ENCODE peak calls at places on chromosome 19, in five cellular contexts. K is thyroid gland, N is heart left ventricle, I is tibial artery, G is GM03348. U is an unnamed sample.

GRCh38 chr19:2609389-2610116 is 92.9 kb downstream of the GNG7 start:
- DNase-seq in K (no peak), N (peak; percentile 28), G (no peak), I (peak; percentile 17), U (peak; percentile 1)

GRCh38 chr19:32622002-32622401 is 41.0 kb downstream of the PDCD5 start:
- DNase-seq in K (no peak), N (no peak), G (no peak), I (no peak), U (no peak)

GRCh38 chr19:45234089-45234869 is 10.9 kb downstream of the EXOC3L2 start:
- DNase-seq in N (no peak), G (no peak), I (no peak), K (no peak), U (no peak)

GRCh38 chr19:58395979-58396627 is 647 bp downstream of the RNF225 start:
- DNase-seq in N (no peak), K (peak; percentile 47), G (peak; percentile 20), I (no peak), U (no peak)

GRCh38 chr19:6481541-6482342 is at the start of gene DENND1C:
- DNase-seq in K (no peak), I (no peak), N (peak; percentile 75), G (peak; percentile 57), U (peak; percentile 34)

GRCh38 chr19:48271531-48272151 is 1.8 kb downstream of the ZNF114 start:
- DNase-seq in G (peak; percentile 34), K (peak; percentile 79), I (peak; percentile 31), N (peak; percentile 60), U (peak; percentile 25)

GRCh38 chr19:35155441-35155840 is 906 bp downstream of the FXYD5 start:
- DNase-seq in G (no peak), N (peak; percentile 73), K (no peak), I (no peak), U (no peak)

GRCh38 chr19:48925240-48925843 is 8.2 kb upstream of the DHDH start:
- DNase-seq in I (no peak), K (no peak), N (no peak), G (peak; percentile 34), U (no peak)

GRCh38 chr19:6963937-6964336 is 57.3 kb downstream of the MBD3L2B start:
- DNase-seq in K (no peak), I (no peak), N (no peak), G (no peak), U (peak; percentile 17)

GRCh38 chr19:14405758-14406644 is 13.1 kb downstream of the DDX39A start:
- DNase-seq in K (peak; percentile 83), I (peak; percentile 73), N (peak; percentile 94), G (peak; percentile 95), U (peak; percentile 88)

GRCh38 chr19:16035601-16036297 is 40.5 kb upstream of the TPM4 start:
- DNase-seq in N (no peak), I (no peak), K (no peak), G (peak; percentile 2), U (no peak)

GRCh38 chr19:7554990-7555864 is 19.7 kb downstream of the PNPLA6 start:
- DNase-seq in N (no peak), G (peak; percentile 65), K (no peak), I (no peak), U (no peak)

GRCh38 chr19:7869910-7870511 is 4.2 kb downstream of the PRR36 start:
- DNase-seq in G (no peak), N (no peak), I (no peak), K (peak; percentile 54), U (peak; percentile 66)

GRCh38 chr19:46984077-46985010 is 35.3 kb upstream of the NPAS1 start:
- DNase-seq in I (no peak), G (no peak), K (no peak), N (no peak), U (no peak)

GRCh38 chr19:14322889-14323463 is 58.3 kb upstream of the ADGRE5 start:
- DNase-seq in K (no peak), N (no peak), I (no peak), G (no peak), U (no peak)

GRCh38 chr19:6489278-6490061 is 7.9 kb upstream of the DENND1C start:
- DNase-seq in N (no peak), G (no peak), K (no peak), I (no peak), U (no peak)

GRCh38 chr19:2387367-2388288 is 27.6 kb downstream of the TMPRSS9 start:
- DNase-seq in G (no peak), N (no peak), K (no peak), I (no peak), U (no peak)

GRCh38 chr19:16002380-16002779 is 53.6 kb downstream of the OR10H4 start:
- DNase-seq in N (no peak), K (no peak), I (no peak), G (no peak), U (no peak)

GRCh38 chr19:42277821-42278809 is 9.1 kb downstream of the CIC start:
- DNase-seq in K (no peak), N (no peak), G (peak; percentile 54), I (no peak), U (no peak)

GRCh38 chr19:45767881-45768643 is 990 bp downstream of the SIX5 start:
- DNase-seq in G (peak; percentile 54), K (peak; percentile 86), N (peak; percentile 80), I (peak; percentile 73), U (peak; percentile 86)

GRCh38 chr19:51015691-51016267 is 3.7 kb downstream of the KLK10 start:
- DNase-seq in N (no peak), I (no peak), K (no peak), G (no peak), U (no peak)

GRCh38 chr19:40139533-40140287 is 49.0 kb upstream of the ZNF780A start:
- DNase-seq in N (no peak), I (no peak), G (peak; percentile 72), K (no peak), U (no peak)

GRCh38 chr19:43329989-43330388 is 23.5 kb upstream of the CD177 start:
- DNase-seq in K (no peak), N (no peak), I (no peak), G (no peak), U (no peak)

GRCh38 chr19:58229255-58229639 is 533 bp downstream of the ZNF544 start:
- DNase-seq in N (no peak), G (peak; percentile 40), I (no peak), K (peak; percentile 25), U (no peak)

GRCh38 chr19:19508217-19508616 is 7.1 kb downstream of the TSSK6 start:
- DNase-seq in I (no peak), N (no peak), K (no peak), G (no peak), U (no peak)

GRCh38 chr19:1911995-1912394 is 6.8 kb downstream of the ADAT3 start:
- DNase-seq in N (no peak), I (no peak), K (no peak), G (no peak), U (no peak)

GRCh38 chr19:34645551-34645950 is 31.4 kb downstream of the SCGB2B2 start:
- DNase-seq in I (no peak), N (peak; percentile 10), G (no peak), K (no peak), U (no peak)

GRCh38 chr19:676343-677105 is at the start of gene FSTL3:
- DNase-seq in I (no peak), K (no peak), N (no peak), G (peak; percentile 78), U (no peak)

GRCh38 chr19:45999653-46000121 is 4.4 kb downstream of the CCDC61 start:
- DNase-seq in N (peak; percentile 55), G (peak; percentile 29), K (no peak), I (no peak), U (no peak)

GRCh38 chr19:54817670-54818536 is 1.6 kb downstream of the KIR3DL1 start:
- DNase-seq in N (no peak), I (no peak), K (no peak), G (no peak), U (no peak)

GRCh38 chr19:896434-896833 is 3.1 kb downstream of the RNU6-9 start:
- DNase-seq in K (no peak), G (no peak), N (no peak), I (no peak), U (no peak)

GRCh38 chr19:2350656-2351055 is 9.4 kb upstream of the TMPRSS9 start:
- DNase-seq in K (no peak), N (no peak), G (no peak), I (no peak), U (no peak)

GRCh38 chr19:6767357-6768235 is at the start of gene SH2D3A:
- DNase-seq in G (no peak), N (peak; percentile 84), K (peak; percentile 92), I (no peak), U (peak; percentile 97)

GRCh38 chr19:19541572-19541971 is 3.5 kb downstream of the CILP2 start:
- DNase-seq in I (no peak), K (no peak), N (no peak), G (no peak), U (no peak)

GRCh38 chr19:46626441-46626840 is 1.6 kb upstream of the PTGIR start:
- DNase-seq in I (no peak), K (no peak), G (no peak), N (peak; percentile 60), U (no peak)

GRCh38 chr19:17260842-17261325 is 3.7 kb downstream of the USHBP1 start:
- DNase-seq in I (peak; percentile 74), K (peak; percentile 79), N (peak; percentile 90), G (peak; percentile 87), U (peak; percentile 88)

U was measured in body of pancreas.